ENCODE peak calls at places on chromosomes 16 and 17, in five cellular contexts. E is omental fat pad, M is WTC11, C is OCI-LY7, F is kidney. Y is an unnamed sample.

GRCh38 chr16:48117217-48118105 is 38.3 kb downstream of the ABCC12 start:
- DNase-seq in E (no peak), M (peak; percentile 93), C (peak; percentile 71), F (no peak), Y (peak; percentile 96)

GRCh38 chr16:85253127-85253941 is 141.1 kb upstream of the CIBAR2 start:
- DNase-seq in E (no peak), M (peak; percentile 87), C (peak; percentile 81), F (no peak), Y (peak; percentile 79)

GRCh38 chr16:56281256-56281805 is 90.0 kb downstream of the GNAO1 start:
- DNase-seq in E (no peak), M (peak; percentile 73), C (no peak), F (no peak), Y (peak; percentile 24)

GRCh38 chr17:1511756-1512321 is 4.6 kb downstream of the INPP5K start:
- DNase-seq in E (no peak), M (no peak), C (no peak), F (no peak), Y (no peak)

GRCh38 chr16:80852261-80852872 is 48.0 kb upstream of the CDYL2 start:
- DNase-seq in E (no peak), M (peak; percentile 68), C (peak; percentile 31), F (no peak), Y (peak; percentile 52)

GRCh38 chr16:82313754-82314153 is 143.7 kb upstream of the MPHOSPH6 start:
- DNase-seq in E (no peak), M (no peak), C (no peak), F (no peak), Y (no peak)

GRCh38 chr17:55649935-55650597 is 72.6 kb downstream of the TMEM100 start:
- DNase-seq in E (no peak), M (no peak), C (no peak), F (no peak), Y (no peak)

GRCh38 chr16:84732674-84733352 is 33.0 kb downstream of the USP10 start:
- DNase-seq in E (no peak), M (no peak), C (no peak), F (no peak), Y (no peak)

GRCh38 chr17:55768946-55769624 is 18.2 kb downstream of the PCTP start:
- DNase-seq in E (no peak), M (no peak), C (no peak), F (no peak), Y (no peak)

GRCh38 chr17:80264048-80264792 is 3.6 kb downstream of the RNF213 start:
- DNase-seq in E (no peak), M (no peak), C (peak; percentile 36), F (no peak), Y (no peak)

GRCh38 chr17:27342059-27342458 is 48.1 kb downstream of the WSB1 start:
- DNase-seq in E (no peak), M (no peak), C (no peak), F (no peak), Y (no peak)

GRCh38 chr17:72587156-72587555 is 466.3 kb downstream of the SOX9 start:
- DNase-seq in E (no peak), M (no peak), C (no peak), F (no peak), Y (no peak)

GRCh38 chr17:2777242-2777867 is 18.9 kb upstream of the RAP1GAP2 start:
- DNase-seq in E (no peak), M (no peak), C (no peak), F (no peak), Y (no peak)

GRCh38 chr17:82684207-82684903 is 14.1 kb downstream of the RAB40B start:
- DNase-seq in E (no peak), M (no peak), C (no peak), F (no peak), Y (no peak)

GRCh38 chr17:27533874-27534815 is 77.9 kb downstream of the KSR1 start:
- DNase-seq in E (no peak), M (peak; percentile 36), C (no peak), F (no peak), Y (no peak)

GRCh38 chr17:65177901-65178300 is 40.7 kb downstream of the RGS9 start:
- DNase-seq in E (no peak), M (no peak), C (peak; percentile 21), F (no peak), Y (no peak)

GRCh38 chr17:76147211-76148014 is 6.4 kb upstream of the FOXJ1 start:
- DNase-seq in E (no peak), M (no peak), C (peak; percentile 41), F (no peak), Y (no peak)

GRCh38 chr16:70685938-70686375 is at the start of gene MTSS2:
- DNase-seq in E (peak; percentile 52), M (peak; percentile 82), C (no peak), F (peak; percentile 96), Y (peak; percentile 78)

DNA sequence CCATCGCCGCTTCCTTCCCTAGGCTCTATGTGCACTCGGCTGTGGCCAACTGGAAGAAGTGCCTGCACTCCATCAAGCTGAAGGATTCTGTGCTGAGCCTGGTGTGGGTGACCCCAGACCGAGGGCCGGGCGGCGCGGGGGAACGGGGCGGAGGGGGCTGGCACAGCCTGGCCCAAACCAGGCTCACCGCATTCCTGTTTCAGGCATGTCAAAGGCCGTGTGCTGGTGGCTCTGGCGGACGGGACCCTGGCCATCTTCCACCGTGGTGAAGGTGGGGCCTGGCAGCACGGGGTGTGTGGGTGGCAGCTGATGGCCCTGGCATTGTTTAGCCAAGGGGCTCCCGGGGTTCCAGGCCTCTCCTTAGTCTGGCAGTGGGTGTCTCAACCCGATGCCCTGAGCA is 4.6 kb downstream of the NME3 start:
- DNase-seq in E (no peak), M (no peak), C (no peak), F (no peak), Y (no peak)
- TF ChIP-seq CTCF in E (no peak), M (no peak), C (no peak), F (no peak), Y (no peak)

DNA sequence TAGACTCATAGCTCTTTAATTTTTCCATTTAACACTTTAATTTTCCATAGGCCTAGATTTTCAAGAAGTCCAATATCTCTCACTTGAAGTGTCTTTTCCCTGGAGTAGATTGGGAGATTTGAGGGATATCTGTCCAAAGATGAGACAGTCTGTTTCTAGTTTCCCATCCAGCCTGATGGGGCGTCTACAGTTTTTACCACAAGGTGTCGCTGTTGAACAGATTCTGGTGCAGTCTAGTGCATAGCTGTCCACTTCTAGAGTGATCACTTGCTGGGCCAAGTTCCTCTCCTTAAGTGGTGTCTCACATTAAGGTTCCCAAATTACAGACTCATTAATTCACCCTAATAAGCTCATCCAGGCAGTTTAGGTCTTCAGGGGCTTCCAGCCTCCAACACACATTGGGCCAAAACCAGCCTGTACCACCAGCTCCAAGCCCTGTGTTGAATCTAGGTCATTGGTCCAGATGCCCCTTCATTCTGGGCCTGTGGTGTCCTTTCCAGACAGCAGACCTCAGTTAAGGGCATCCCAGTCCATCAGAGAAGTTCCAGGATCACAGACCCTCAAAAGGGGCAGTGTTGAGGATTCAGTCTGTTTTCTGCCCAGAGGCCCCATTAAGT is 9.4 kb downstream of the SNX20 start:
- DNase-seq in E (no peak), M (peak; percentile 59), C (peak; percentile 50), F (peak; percentile 8), Y (peak; percentile 44)
- TF ChIP-seq CTCF in E (no peak), M (peak; percentile 81), C (peak; percentile 90), F (no peak), Y (peak; percentile 85)

GRCh38 chr17:37643829-37644228 is 583 bp upstream of the DDX52 start:
- DNase-seq in E (no peak), M (no peak), C (no peak), F (no peak), Y (no peak)

GRCh38 chr17:37640016-37640415 is 3.2 kb downstream of the DDX52 start:
- DNase-seq in E (no peak), M (no peak), C (no peak), F (no peak), Y (no peak)

GRCh38 chr17:37642706-37643105 is 540 bp downstream of the DDX52 start:
- DNase-seq in E (no peak), M (no peak), C (peak; percentile 16), F (no peak), Y (no peak)

GRCh38 chr17:37637956-37638355 is 5.3 kb downstream of the DDX52 start:
- DNase-seq in E (no peak), M (no peak), C (no peak), F (no peak), Y (no peak)

DNA sequence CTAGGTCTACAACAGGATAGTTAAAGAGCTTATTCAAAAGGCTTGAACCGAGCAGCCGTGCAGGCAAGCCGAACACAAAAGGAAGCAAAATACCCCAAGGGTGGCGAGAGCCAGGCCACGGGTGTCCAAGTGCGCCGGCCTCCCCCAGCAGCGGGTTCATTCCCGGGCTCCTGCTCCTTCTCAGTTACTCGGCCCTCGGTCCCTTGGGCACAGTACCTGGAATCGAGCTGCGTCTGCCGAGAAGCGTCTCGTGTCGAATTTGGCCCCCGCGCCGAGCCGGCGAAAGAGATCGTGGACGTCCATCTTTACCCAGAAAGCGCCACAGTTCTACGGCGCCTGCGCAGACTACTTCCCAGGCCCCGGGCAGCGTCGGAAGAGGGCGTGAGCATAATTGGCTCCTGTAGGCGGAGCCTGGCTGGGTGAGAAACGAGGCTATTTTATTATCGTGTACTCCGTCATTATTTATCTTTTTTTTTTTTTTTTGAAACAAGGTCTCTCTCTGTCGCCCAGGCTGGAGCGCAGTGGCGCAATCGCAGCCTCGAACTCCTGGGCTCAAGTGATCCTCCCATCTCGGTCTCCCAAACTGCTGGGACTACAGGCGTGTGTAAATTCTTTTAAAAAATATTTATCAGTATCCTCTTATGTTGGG is at the start of gene DDX52:
- DNase-seq in E (peak; percentile 77), M (peak; percentile 84), C (peak; percentile 92), F (peak; percentile 96), Y (peak; percentile 82)
- TF ChIP-seq CTCF in E (no peak), M (no peak), C (no peak), F (no peak), Y (no peak)

DNA sequence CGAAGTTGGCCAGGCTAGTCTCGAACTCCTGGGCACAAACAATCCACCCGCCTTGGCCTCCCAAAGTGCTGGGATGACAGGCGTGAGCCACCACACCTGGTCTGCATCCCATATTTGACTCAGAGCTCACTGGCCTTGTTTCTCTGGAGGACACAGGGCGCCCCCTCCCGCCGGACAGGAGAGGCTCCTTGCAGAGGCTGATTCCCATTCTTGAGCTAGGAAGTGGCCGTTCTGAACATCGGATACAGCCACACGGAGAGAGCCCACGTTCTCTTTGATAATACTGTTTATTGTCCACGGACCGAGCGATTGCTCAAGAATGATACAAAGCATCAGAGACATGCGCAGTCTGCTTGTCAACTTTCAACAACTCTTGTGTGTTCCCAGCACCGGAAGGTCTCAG is 12.1 kb upstream of the USP36 start:
- DNase-seq in E (no peak), M (peak; percentile 52), C (peak; percentile 19), F (no peak), Y (peak; percentile 35)
- TF ChIP-seq CTCF in E (no peak), M (no peak), C (peak; percentile 65), F (no peak), Y (no peak)